ENCODE peak calls at places on chromosomes 3 and 15, in seven cellular contexts. J is psoas muscle; N is left ventricle myocardium inferior; D is A549; Q is CD8-positive, alpha-beta memory T cell; B is transverse colon; L is sigmoid colon. E is an unnamed sample. For H3K4me1, the result is how much of the 10 kb centered on the place peaks cover.

GRCh38 chr15:98648654-98649537 is 557 bp downstream of the IGF1R start:
- DNase-seq in J (peak), N (peak), D (peak), Q (peak), B (peak), L (peak), E (peak)

GRCh38 chr3:59541352-59541751 is 491.5 kb upstream of the CFAP20DC start:
- DNase-seq in J (no peak), N (no peak), D (no peak), Q (no peak), B (no peak), L (no peak), E (no peak)

GRCh38 chr15:66623801-66624453 is 58.1 kb upstream of the LCTL start:
- DNase-seq in J (no peak), N (no peak), D (no peak), Q (no peak), B (no peak), L (no peak), E (no peak)

GRCh38 chr3:177596822-177597271 is 399.6 kb upstream of the TBL1XR1 start:
- DNase-seq in J (no peak), N (no peak), D (no peak), Q (no peak), B (no peak), L (peak), E (no peak)

GRCh38 chr3:13709706-13710105 is 160.8 kb downstream of the FBLN2 start:
- DNase-seq in J (no peak), N (no peak), D (no peak), Q (no peak), B (no peak), L (peak), E (no peak)

GRCh38 chr3:117603097-117603496 is 893.5 kb downstream of the TUSC7 start:
- DNase-seq in J (no peak), N (no peak), D (no peak), Q (no peak), B (no peak), L (no peak), E (no peak)

GRCh38 chr15:62752687-62753517 is 289.6 kb upstream of the TPM1 start:
- DNase-seq in J (no peak), N (no peak), D (no peak), Q (no peak), B (no peak), L (no peak), E (no peak)

GRCh38 chr3:125231895-125232294 is 19.3 kb upstream of the SLC12A8 start:
- DNase-seq in J (no peak), N (no peak), D (no peak), Q (no peak), B (no peak), L (no peak), E (peak)

GRCh38 chr3:16300282-16300681 is 35.3 kb downstream of the OXNAD1 start:
- DNase-seq in J (no peak), N (no peak), D (no peak), Q (peak), B (no peak), L (no peak), E (peak)

GRCh38 chr15:36571301-36571700 is 8.1 kb upstream of the CDIN1 start:
- DNase-seq in J (no peak), N (no peak), D (no peak), Q (no peak), B (no peak), L (no peak), E (no peak)

GRCh38 chr3:42581400-42581708 is 413 bp downstream of the SEC22C start:
- DNase-seq in J (no peak), N (no peak), D (no peak), Q (no peak), B (no peak), L (no peak), E (no peak)

GRCh38 chr15:59532770-59533379 is 78.7 kb upstream of the GCNT3 start:
- DNase-seq in J (no peak), N (no peak), D (peak), Q (peak), B (peak), L (peak), E (no peak)

GRCh38 chr3:194633349-194634004 is at the start of gene TMEM44:
- DNase-seq in J (peak), N (peak), D (peak), Q (peak), B (peak), L (peak), E (peak)

GRCh38 chr3:96779810-96780209 is 34.6 kb upstream of the EPHA6 start:
- DNase-seq in J (no peak), N (no peak), D (no peak), Q (no peak), B (no peak), L (no peak), E (no peak)

GRCh38 chr3:42856544-42856943 is 19.1 kb downstream of the CYP8B1 start:
- DNase-seq in J (no peak), N (no peak), D (no peak), Q (no peak), B (no peak), L (no peak), E (no peak)

GRCh38 chr3:174613173-174613572 is 246.0 kb upstream of the NAALADL2 start:
- DNase-seq in J (no peak), N (no peak), D (no peak), Q (no peak), B (no peak), L (no peak), E (no peak)

GRCh38 chr15:38912067-38912466 is 347.5 kb upstream of the RASGRP1 start:
- DNase-seq in J (no peak), N (no peak), D (no peak), Q (no peak), B (no peak), L (no peak), E (no peak)

GRCh38 chr3:149468504-149469212 is 5.8 kb upstream of the TM4SF4 start:
- DNase-seq in J (no peak), N (no peak), D (no peak), Q (no peak), B (no peak), L (no peak), E (no peak)

DNA sequence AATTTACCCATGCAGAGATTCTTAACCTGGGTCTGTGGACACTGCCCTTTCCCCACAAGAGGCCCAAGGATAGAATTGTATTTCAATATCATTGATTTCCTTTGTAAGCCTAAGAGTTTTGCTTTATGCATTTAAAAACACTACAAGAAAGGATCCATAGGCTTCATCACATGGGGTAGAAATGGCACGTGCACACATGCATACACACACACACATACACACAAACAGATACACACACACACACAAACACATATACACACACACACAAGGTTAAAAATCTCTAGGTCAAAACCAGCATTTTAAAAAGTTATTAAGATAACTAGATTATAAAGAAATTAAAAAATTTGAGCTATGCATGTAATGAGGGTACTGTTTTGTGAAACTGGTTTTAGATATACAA is 35.5 kb upstream of the CD47 start:
- DNase-seq in J (no peak), N (no peak), D (no peak), Q (no peak), B (no peak), L (no peak), E (no peak)
- H3K4me3 ChIP-seq in J (no peak), N (no peak), D (no peak), Q (peak), B (no peak), L (no peak), E (no peak)

GRCh38 chr3:197041875-197042488 is 12.4 kb upstream of the MELTF start:
- DNase-seq in J (no peak), N (no peak), D (no peak), Q (no peak), B (no peak), L (no peak), E (no peak)
- H3K27ac ChIP-seq in J (no peak), N (no peak), D (no peak), Q (no peak), B (no peak), L (no peak), E (no peak)

DNA sequence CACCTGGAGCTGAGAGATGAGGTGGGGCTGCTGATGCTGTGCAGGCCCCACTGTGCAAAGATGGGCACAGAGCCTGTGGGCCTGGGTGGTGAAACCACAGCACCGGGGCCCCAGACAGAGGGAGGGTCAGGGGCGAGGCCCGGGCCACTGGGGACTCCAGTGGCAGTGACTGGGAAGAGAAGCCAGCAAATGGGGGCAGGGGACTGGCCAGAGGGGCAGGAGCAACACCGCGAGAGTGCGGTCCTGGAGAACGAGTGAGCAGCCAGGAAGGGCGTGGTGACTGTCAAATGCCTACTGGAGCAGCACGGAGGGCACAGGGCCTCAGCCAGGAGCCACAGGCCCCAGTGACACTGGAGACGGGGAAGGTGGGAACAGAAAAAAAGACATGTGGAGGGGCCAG is 39.8 kb downstream of the HCN4 start:
- DNase-seq in J (no peak), N (no peak), D (no peak), Q (no peak), B (no peak), L (peak), E (no peak)
- H3K4me1 ChIP-seq in J (under half), N (under half), D (under half), Q (under half), B (under half), L (under half), E (under half)

GRCh38 chr3:62376906-62377865 is 3.8 kb upstream of the FEZF2 start:
- DNase-seq in J (no peak), N (no peak), D (no peak), Q (no peak), B (no peak), L (no peak), E (no peak)
- H3K4me3 ChIP-seq in J (no peak), N (no peak), D (no peak), Q (no peak), B (no peak), L (no peak), E (no peak)